ENCODE peak calls at places on chromosomes 3 and 15, in seven cellular contexts. One of them, this sample, is unnamed. For H3K36me3, the result is how much of the 10 kb centered on the place peaks cover.

GRCh38 chr3:110932515-110933095 is 139.0 kb upstream of the NECTIN3 start:
- DNase-seq in heart left ventricle: peak
- DNase-seq in colonic mucosa: no peak
- DNase-seq in GM23338: no peak
- DNase-seq in kidney epithelial cell: no peak
- DNase-seq in neural progenitor cell: no peak
- DNase-seq in prostate gland: no peak
- DNase-seq in this sample: no peak

GRCh38 chr3:178714971-178715832 is 179.0 kb downstream of the KCNMB2 start:
- DNase-seq in heart left ventricle: no peak
- DNase-seq in colonic mucosa: no peak
- DNase-seq in GM23338: no peak
- DNase-seq in kidney epithelial cell: no peak
- DNase-seq in neural progenitor cell: no peak
- DNase-seq in prostate gland: no peak
- DNase-seq in this sample: peak

GRCh38 chr15:85024509-85025336 is 43.1 kb downstream of the PDE8A start:
- DNase-seq in heart left ventricle: no peak
- DNase-seq in colonic mucosa: no peak
- DNase-seq in GM23338: no peak
- DNase-seq in kidney epithelial cell: peak
- DNase-seq in neural progenitor cell: no peak
- DNase-seq in prostate gland: no peak
- DNase-seq in this sample: peak

GRCh38 chr15:78212546-78213424 is 21.6 kb downstream of the ACSBG1 start:
- DNase-seq in heart left ventricle: peak
- DNase-seq in colonic mucosa: peak
- DNase-seq in GM23338: no peak
- DNase-seq in kidney epithelial cell: peak
- DNase-seq in neural progenitor cell: no peak
- DNase-seq in prostate gland: peak
- DNase-seq in this sample: peak

GRCh38 chr15:57823325-57823860 is 116.9 kb downstream of the POLR2M start:
- DNase-seq in heart left ventricle: no peak
- DNase-seq in colonic mucosa: no peak
- DNase-seq in GM23338: no peak
- DNase-seq in kidney epithelial cell: no peak
- DNase-seq in neural progenitor cell: no peak
- DNase-seq in prostate gland: no peak
- DNase-seq in this sample: no peak

GRCh38 chr3:149407898-149408297 is 30.4 kb upstream of the TM4SF1 start:
- DNase-seq in heart left ventricle: no peak
- DNase-seq in colonic mucosa: no peak
- DNase-seq in GM23338: no peak
- DNase-seq in kidney epithelial cell: no peak
- DNase-seq in neural progenitor cell: no peak
- DNase-seq in prostate gland: no peak
- DNase-seq in this sample: no peak

GRCh38 chr3:94028093-94028837 is at the start of gene STX19:
- DNase-seq in heart left ventricle: no peak
- DNase-seq in colonic mucosa: peak
- DNase-seq in GM23338: peak
- DNase-seq in kidney epithelial cell: no peak
- DNase-seq in neural progenitor cell: no peak
- DNase-seq in prostate gland: peak
- DNase-seq in this sample: peak

GRCh38 chr3:93910085-93910484 is 63.6 kb downstream of the PROS1 start:
- DNase-seq in heart left ventricle: no peak
- DNase-seq in colonic mucosa: no peak
- DNase-seq in GM23338: no peak
- DNase-seq in kidney epithelial cell: no peak
- DNase-seq in neural progenitor cell: no peak
- DNase-seq in prostate gland: no peak
- DNase-seq in this sample: no peak

GRCh38 chr3:128875556-128876120 is 3.8 kb upstream of the ACAD9 start:
- DNase-seq in heart left ventricle: peak
- DNase-seq in colonic mucosa: peak
- DNase-seq in GM23338: peak
- DNase-seq in kidney epithelial cell: no peak
- DNase-seq in neural progenitor cell: peak
- DNase-seq in prostate gland: no peak
- DNase-seq in this sample: peak

GRCh38 chr3:62686916-62687315 is 188.3 kb downstream of the CADPS start:
- DNase-seq in heart left ventricle: no peak
- DNase-seq in colonic mucosa: no peak
- DNase-seq in GM23338: no peak
- DNase-seq in kidney epithelial cell: no peak
- DNase-seq in neural progenitor cell: no peak
- DNase-seq in prostate gland: no peak
- DNase-seq in this sample: no peak

GRCh38 chr3:113532698-113533533 is 561 bp downstream of the SIDT1 start:
- DNase-seq in heart left ventricle: no peak
- DNase-seq in colonic mucosa: peak
- DNase-seq in GM23338: peak
- DNase-seq in kidney epithelial cell: no peak
- DNase-seq in neural progenitor cell: peak
- DNase-seq in prostate gland: peak
- DNase-seq in this sample: no peak

GRCh38 chr3:132722165-132723023 is at the start of gene NPHP3:
- DNase-seq in heart left ventricle: peak
- DNase-seq in colonic mucosa: peak
- DNase-seq in GM23338: peak
- DNase-seq in kidney epithelial cell: peak
- DNase-seq in neural progenitor cell: peak
- DNase-seq in prostate gland: peak
- DNase-seq in this sample: peak
- TF ChIP-seq CTCF in heart left ventricle: no peak
- TF ChIP-seq CTCF in colonic mucosa: no peak
- TF ChIP-seq CTCF in GM23338: no peak
- TF ChIP-seq CTCF in kidney epithelial cell: no peak
- TF ChIP-seq CTCF in neural progenitor cell: no peak
- TF ChIP-seq CTCF in prostate gland: peak
- TF ChIP-seq CTCF in this sample: no peak

DNA sequence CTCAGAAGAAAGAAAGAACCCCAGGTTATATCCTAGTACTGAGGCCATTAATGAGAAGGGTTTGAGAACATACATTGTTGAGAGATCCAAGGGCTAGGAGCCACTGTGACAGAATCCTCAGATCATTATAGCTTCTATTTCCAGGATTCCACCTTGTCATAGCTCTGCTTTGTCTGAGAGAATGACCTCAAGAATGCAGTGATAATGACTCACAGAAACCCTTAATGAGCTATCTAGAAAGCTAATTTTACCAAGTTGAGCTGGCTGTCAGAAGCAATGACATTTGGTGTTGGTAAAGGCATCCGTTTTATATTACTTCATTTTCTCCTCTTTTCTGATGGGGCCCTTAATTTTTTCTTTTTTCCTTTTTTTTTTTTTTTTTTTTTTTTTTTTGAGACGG is 10.9 kb downstream of the TRIP4 start:
- DNase-seq in heart left ventricle: no peak
- DNase-seq in colonic mucosa: no peak
- DNase-seq in GM23338: no peak
- DNase-seq in kidney epithelial cell: no peak
- DNase-seq in neural progenitor cell: no peak
- DNase-seq in prostate gland: no peak
- DNase-seq in this sample: peak
- H3K36me3 ChIP-seq in heart left ventricle: half or more
- H3K36me3 ChIP-seq in colonic mucosa: under half
- H3K36me3 ChIP-seq in GM23338: under half
- H3K36me3 ChIP-seq in kidney epithelial cell: under half
- H3K36me3 ChIP-seq in neural progenitor cell: under half
- H3K36me3 ChIP-seq in prostate gland: under half
- H3K36me3 ChIP-seq in this sample: under half

GRCh38 chr3:5195605-5196004 is 8.1 kb downstream of the EDEM1 start:
- DNase-seq in heart left ventricle: peak
- DNase-seq in colonic mucosa: no peak
- DNase-seq in GM23338: no peak
- DNase-seq in kidney epithelial cell: peak
- DNase-seq in neural progenitor cell: no peak
- DNase-seq in prostate gland: no peak
- DNase-seq in this sample: peak

GRCh38 chr3:5197022-5197421 is 9.5 kb downstream of the EDEM1 start:
- DNase-seq in heart left ventricle: no peak
- DNase-seq in colonic mucosa: no peak
- DNase-seq in GM23338: no peak
- DNase-seq in kidney epithelial cell: no peak
- DNase-seq in neural progenitor cell: no peak
- DNase-seq in prostate gland: no peak
- DNase-seq in this sample: peak

GRCh38 chr3:5194341-5194740 is 6.8 kb downstream of the EDEM1 start:
- DNase-seq in heart left ventricle: no peak
- DNase-seq in colonic mucosa: no peak
- DNase-seq in GM23338: no peak
- DNase-seq in kidney epithelial cell: no peak
- DNase-seq in neural progenitor cell: no peak
- DNase-seq in prostate gland: no peak
- DNase-seq in this sample: no peak

GRCh38 chr3:5192568-5193319 is 5.2 kb downstream of the EDEM1 start:
- DNase-seq in heart left ventricle: no peak
- DNase-seq in colonic mucosa: no peak
- DNase-seq in GM23338: no peak
- DNase-seq in kidney epithelial cell: no peak
- DNase-seq in neural progenitor cell: no peak
- DNase-seq in prostate gland: no peak
- DNase-seq in this sample: peak

GRCh38 chr3:5194801-5195509 is 7.4 kb downstream of the EDEM1 start:
- DNase-seq in heart left ventricle: no peak
- DNase-seq in colonic mucosa: no peak
- DNase-seq in GM23338: no peak
- DNase-seq in kidney epithelial cell: peak
- DNase-seq in neural progenitor cell: no peak
- DNase-seq in prostate gland: peak
- DNase-seq in this sample: peak
- H3K4me3 ChIP-seq in heart left ventricle: no peak
- H3K4me3 ChIP-seq in colonic mucosa: no peak
- H3K4me3 ChIP-seq in GM23338: no peak
- H3K4me3 ChIP-seq in kidney epithelial cell: no peak
- H3K4me3 ChIP-seq in neural progenitor cell: no peak
- H3K4me3 ChIP-seq in prostate gland: no peak
- H3K4me3 ChIP-seq in this sample: no peak

GRCh38 chr3:54891540-54891897 is 36.3 kb downstream of the LRTM1 start:
- DNase-seq in heart left ventricle: peak
- DNase-seq in colonic mucosa: peak
- DNase-seq in GM23338: no peak
- DNase-seq in kidney epithelial cell: peak
- DNase-seq in neural progenitor cell: peak
- DNase-seq in prostate gland: peak
- DNase-seq in this sample: peak
- TF ChIP-seq CTCF in heart left ventricle: peak
- TF ChIP-seq CTCF in colonic mucosa: peak
- TF ChIP-seq CTCF in GM23338: no peak
- TF ChIP-seq CTCF in kidney epithelial cell: peak
- TF ChIP-seq CTCF in neural progenitor cell: peak
- TF ChIP-seq CTCF in prostate gland: peak
- TF ChIP-seq CTCF in this sample: peak

DNA sequence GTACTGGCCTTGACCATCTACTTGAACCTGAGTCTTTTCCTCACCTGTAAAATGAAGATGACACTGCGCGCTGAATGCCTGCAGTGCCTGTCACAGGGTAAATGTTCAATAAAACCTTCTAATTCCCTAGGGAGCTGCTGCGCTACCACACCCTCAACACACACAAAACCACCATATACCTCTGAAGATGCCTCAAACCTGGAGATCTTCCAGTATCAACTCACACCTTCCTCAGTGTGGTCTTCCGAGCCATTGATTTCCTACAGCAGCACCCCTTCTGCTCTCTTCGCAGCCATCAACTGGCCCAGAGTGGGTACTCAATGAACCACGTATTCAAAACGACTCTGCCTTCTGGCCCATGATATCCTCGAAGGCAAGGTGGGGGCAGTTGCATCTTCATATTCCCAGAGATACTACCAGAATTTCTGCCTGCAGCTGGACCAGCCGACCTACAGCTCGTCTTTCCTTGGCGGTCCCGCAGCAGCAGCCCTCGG is 727 bp downstream of the RPL32 start:
- DNase-seq in heart left ventricle: no peak
- DNase-seq in colonic mucosa: no peak
- DNase-seq in GM23338: no peak
- DNase-seq in kidney epithelial cell: no peak
- DNase-seq in neural progenitor cell: no peak
- DNase-seq in prostate gland: no peak
- DNase-seq in this sample: peak
- H3K36me3 ChIP-seq in heart left ventricle: under half
- H3K36me3 ChIP-seq in colonic mucosa: under half
- H3K36me3 ChIP-seq in GM23338: half or more
- H3K36me3 ChIP-seq in kidney epithelial cell: under half
- H3K36me3 ChIP-seq in neural progenitor cell: under half
- H3K36me3 ChIP-seq in prostate gland: under half
- H3K36me3 ChIP-seq in this sample: under half

GRCh38 chr3:72487078-72487765 is 361.0 kb downstream of the SHQ1 start:
- DNase-seq in heart left ventricle: peak
- DNase-seq in colonic mucosa: peak
- DNase-seq in GM23338: peak
- DNase-seq in kidney epithelial cell: peak
- DNase-seq in neural progenitor cell: no peak
- DNase-seq in prostate gland: peak
- DNase-seq in this sample: peak
- H3K4me3 ChIP-seq in heart left ventricle: no peak
- H3K4me3 ChIP-seq in colonic mucosa: no peak
- H3K4me3 ChIP-seq in GM23338: no peak
- H3K4me3 ChIP-seq in kidney epithelial cell: no peak
- H3K4me3 ChIP-seq in neural progenitor cell: no peak
- H3K4me3 ChIP-seq in prostate gland: no peak
- H3K4me3 ChIP-seq in this sample: no peak

DNA sequence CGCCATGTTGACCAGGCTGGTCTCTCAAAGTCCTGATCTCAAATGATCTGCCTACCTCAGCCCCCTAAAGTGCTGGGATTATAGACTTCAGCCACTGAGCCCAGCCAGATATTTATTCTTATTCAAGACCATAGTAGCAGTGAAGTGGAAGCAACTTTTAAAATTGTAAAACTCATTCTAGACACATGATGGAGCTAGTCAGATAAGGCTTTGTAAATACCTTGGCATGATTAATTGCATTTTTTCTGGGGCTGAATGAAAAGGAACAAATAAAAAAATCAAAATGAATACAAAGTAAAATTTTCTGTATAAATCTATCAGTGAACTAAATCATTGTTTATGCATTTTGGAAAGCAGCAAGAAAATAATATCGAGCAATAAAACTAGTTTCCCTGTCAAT is 4.1 kb upstream of the MYO1E start:
- DNase-seq in heart left ventricle: no peak
- DNase-seq in colonic mucosa: no peak
- DNase-seq in GM23338: no peak
- DNase-seq in kidney epithelial cell: no peak
- DNase-seq in neural progenitor cell: no peak
- DNase-seq in prostate gland: no peak
- DNase-seq in this sample: no peak
- TF ChIP-seq CTCF in heart left ventricle: peak
- TF ChIP-seq CTCF in colonic mucosa: no peak
- TF ChIP-seq CTCF in GM23338: peak
- TF ChIP-seq CTCF in kidney epithelial cell: peak
- TF ChIP-seq CTCF in neural progenitor cell: no peak
- TF ChIP-seq CTCF in prostate gland: peak
- TF ChIP-seq CTCF in this sample: no peak